ENCODE peak calls at places on chromosomes 11 and 22, in five cellular contexts. One of them, this sample, is unnamed.

GRCh38 chr22:24128631-24129601 is 52.4 kb upstream of the SUSD2 start:
- DNase-seq in globus pallidus: no peak
- DNase-seq in naive thymus-derived CD4-positive, alpha-beta T cell: no peak
- DNase-seq in adipocyte: no peak
- DNase-seq in NCI-H1092: peak
- DNase-seq in this sample: no peak

GRCh38 chr11:74008373-74009229 is at the start of gene UCP3:
- DNase-seq in globus pallidus: no peak
- DNase-seq in naive thymus-derived CD4-positive, alpha-beta T cell: no peak
- DNase-seq in adipocyte: no peak
- DNase-seq in NCI-H1092: no peak
- DNase-seq in this sample: no peak

GRCh38 chr11:35661539-35661938 is 1.0 kb upstream of the TRIM44 start:
- DNase-seq in globus pallidus: no peak
- DNase-seq in naive thymus-derived CD4-positive, alpha-beta T cell: no peak
- DNase-seq in adipocyte: no peak
- DNase-seq in NCI-H1092: no peak
- DNase-seq in this sample: no peak

GRCh38 chr11:124879999-124880611 is 14.9 kb downstream of the ROBO3 start:
- DNase-seq in globus pallidus: no peak
- DNase-seq in naive thymus-derived CD4-positive, alpha-beta T cell: no peak
- DNase-seq in adipocyte: no peak
- DNase-seq in NCI-H1092: no peak
- DNase-seq in this sample: no peak

GRCh38 chr11:128335729-128336128 is 251.6 kb downstream of the ETS1 start:
- DNase-seq in globus pallidus: no peak
- DNase-seq in naive thymus-derived CD4-positive, alpha-beta T cell: no peak
- DNase-seq in adipocyte: no peak
- DNase-seq in NCI-H1092: no peak
- DNase-seq in this sample: no peak

GRCh38 chr22:50502096-50502495 is 5.4 kb downstream of the LMF2 start:
- DNase-seq in globus pallidus: no peak
- DNase-seq in naive thymus-derived CD4-positive, alpha-beta T cell: no peak
- DNase-seq in adipocyte: no peak
- DNase-seq in NCI-H1092: no peak
- DNase-seq in this sample: no peak

GRCh38 chr11:47992959-47993820 is 12.8 kb downstream of the PTPRJ start:
- DNase-seq in globus pallidus: no peak
- DNase-seq in naive thymus-derived CD4-positive, alpha-beta T cell: no peak
- DNase-seq in adipocyte: no peak
- DNase-seq in NCI-H1092: no peak
- DNase-seq in this sample: no peak

GRCh38 chr22:36595968-36596367 is 67.0 kb upstream of the EIF3D start:
- DNase-seq in globus pallidus: no peak
- DNase-seq in naive thymus-derived CD4-positive, alpha-beta T cell: no peak
- DNase-seq in adipocyte: no peak
- DNase-seq in NCI-H1092: no peak
- DNase-seq in this sample: no peak

GRCh38 chr22:33577862-33578411 is 342.3 kb downstream of the LARGE1 start:
- DNase-seq in globus pallidus: no peak
- DNase-seq in naive thymus-derived CD4-positive, alpha-beta T cell: no peak
- DNase-seq in adipocyte: no peak
- DNase-seq in NCI-H1092: no peak
- DNase-seq in this sample: no peak

GRCh38 chr22:43012390-43012789 is 2.6 kb downstream of the PACSIN2 start:
- DNase-seq in globus pallidus: no peak
- DNase-seq in naive thymus-derived CD4-positive, alpha-beta T cell: no peak
- DNase-seq in adipocyte: no peak
- DNase-seq in NCI-H1092: no peak
- DNase-seq in this sample: no peak

GRCh38 chr11:119804698-119805097 is 75.7 kb upstream of the NECTIN1 start:
- DNase-seq in globus pallidus: no peak
- DNase-seq in naive thymus-derived CD4-positive, alpha-beta T cell: no peak
- DNase-seq in adipocyte: no peak
- DNase-seq in NCI-H1092: no peak
- DNase-seq in this sample: no peak

GRCh38 chr22:36457688-36458450 is 23.6 kb downstream of the TXN2 start:
- DNase-seq in globus pallidus: no peak
- DNase-seq in naive thymus-derived CD4-positive, alpha-beta T cell: no peak
- DNase-seq in adipocyte: no peak
- DNase-seq in NCI-H1092: no peak
- DNase-seq in this sample: no peak

GRCh38 chr11:103326070-103326794 is 217.0 kb downstream of the DYNC2H1 start:
- DNase-seq in globus pallidus: peak
- DNase-seq in naive thymus-derived CD4-positive, alpha-beta T cell: peak
- DNase-seq in adipocyte: peak
- DNase-seq in NCI-H1092: peak
- DNase-seq in this sample: peak

GRCh38 chr22:25896098-25896497 is 154.1 kb downstream of the MYO18B start:
- DNase-seq in globus pallidus: no peak
- DNase-seq in naive thymus-derived CD4-positive, alpha-beta T cell: no peak
- DNase-seq in adipocyte: no peak
- DNase-seq in NCI-H1092: peak
- DNase-seq in this sample: no peak

GRCh38 chr11:61004841-61005240 is 33.4 kb downstream of the CD6 start:
- DNase-seq in globus pallidus: no peak
- DNase-seq in naive thymus-derived CD4-positive, alpha-beta T cell: peak
- DNase-seq in adipocyte: no peak
- DNase-seq in NCI-H1092: no peak
- DNase-seq in this sample: no peak

GRCh38 chr22:28023774-28024173 is 104.7 kb upstream of the PITPNB start:
- DNase-seq in globus pallidus: no peak
- DNase-seq in naive thymus-derived CD4-positive, alpha-beta T cell: no peak
- DNase-seq in adipocyte: no peak
- DNase-seq in NCI-H1092: no peak
- DNase-seq in this sample: no peak

GRCh38 chr22:25141994-25142620 is 57.6 kb upstream of the CRYBB3 start:
- DNase-seq in globus pallidus: no peak
- DNase-seq in naive thymus-derived CD4-positive, alpha-beta T cell: no peak
- DNase-seq in adipocyte: no peak
- DNase-seq in NCI-H1092: peak
- DNase-seq in this sample: no peak

GRCh38 chr22:19753090-19753842 is 7.3 kb upstream of the TBX1 start:
- DNase-seq in globus pallidus: no peak
- DNase-seq in naive thymus-derived CD4-positive, alpha-beta T cell: no peak
- DNase-seq in adipocyte: no peak
- DNase-seq in NCI-H1092: no peak
- DNase-seq in this sample: no peak

GRCh38 chr11:125036933-125037332 is 26.2 kb upstream of the SLC37A2 start:
- DNase-seq in globus pallidus: no peak
- DNase-seq in naive thymus-derived CD4-positive, alpha-beta T cell: no peak
- DNase-seq in adipocyte: no peak
- DNase-seq in NCI-H1092: no peak
- DNase-seq in this sample: no peak

GRCh38 chr22:49104434-49104833 is 723.2 kb downstream of the BRD1 start:
- DNase-seq in globus pallidus: no peak
- DNase-seq in naive thymus-derived CD4-positive, alpha-beta T cell: no peak
- DNase-seq in adipocyte: no peak
- DNase-seq in NCI-H1092: no peak
- DNase-seq in this sample: no peak

GRCh38 chr11:126489791-126490190 is 134.3 kb downstream of the ST3GAL4 start:
- DNase-seq in globus pallidus: no peak
- DNase-seq in naive thymus-derived CD4-positive, alpha-beta T cell: no peak
- DNase-seq in adipocyte: no peak
- DNase-seq in NCI-H1092: no peak
- DNase-seq in this sample: no peak

GRCh38 chr11:101127348-101127698 is 2.3 kb downstream of the PGR start:
- DNase-seq in globus pallidus: no peak
- DNase-seq in naive thymus-derived CD4-positive, alpha-beta T cell: no peak
- DNase-seq in adipocyte: peak
- DNase-seq in NCI-H1092: no peak
- DNase-seq in this sample: no peak

GRCh38 chr11:6404341-6405038 is 14.2 kb downstream of the SMPD1 start:
- DNase-seq in globus pallidus: peak
- DNase-seq in naive thymus-derived CD4-positive, alpha-beta T cell: peak
- DNase-seq in adipocyte: peak
- DNase-seq in NCI-H1092: no peak
- DNase-seq in this sample: peak

GRCh38 chr11:61697093-61697492 is 16.9 kb downstream of the DAGLA start:
- DNase-seq in globus pallidus: no peak
- DNase-seq in naive thymus-derived CD4-positive, alpha-beta T cell: no peak
- DNase-seq in adipocyte: no peak
- DNase-seq in NCI-H1092: no peak
- DNase-seq in this sample: no peak

GRCh38 chr22:44572414-44573207 is 74.6 kb upstream of the RTL6 start:
- DNase-seq in globus pallidus: no peak
- DNase-seq in naive thymus-derived CD4-positive, alpha-beta T cell: no peak
- DNase-seq in adipocyte: peak
- DNase-seq in NCI-H1092: no peak
- DNase-seq in this sample: no peak

GRCh38 chr22:19854778-19855503 is at the start of the genes GNB1L and RTL10:
- DNase-seq in globus pallidus: peak
- DNase-seq in naive thymus-derived CD4-positive, alpha-beta T cell: peak
- DNase-seq in adipocyte: peak
- DNase-seq in NCI-H1092: peak
- DNase-seq in this sample: peak

GRCh38 chr11:85941380-85941973 is 86.3 kb downstream of the CCDC83 start:
- DNase-seq in globus pallidus: peak
- DNase-seq in naive thymus-derived CD4-positive, alpha-beta T cell: no peak
- DNase-seq in adipocyte: peak
- DNase-seq in NCI-H1092: no peak
- DNase-seq in this sample: peak

GRCh38 chr11:12421386-12421785 is 44.0 kb downstream of the PARVA start:
- DNase-seq in globus pallidus: no peak
- DNase-seq in naive thymus-derived CD4-positive, alpha-beta T cell: no peak
- DNase-seq in adipocyte: no peak
- DNase-seq in NCI-H1092: no peak
- DNase-seq in this sample: no peak

GRCh38 chr22:17201285-17201945 is 17.8 kb downstream of the ADA2 start:
- DNase-seq in globus pallidus: peak
- DNase-seq in naive thymus-derived CD4-positive, alpha-beta T cell: no peak
- DNase-seq in adipocyte: peak
- DNase-seq in NCI-H1092: no peak
- DNase-seq in this sample: peak

GRCh38 chr11:65121447-65121864 is 478 bp downstream of the FAU start:
- DNase-seq in globus pallidus: no peak
- DNase-seq in naive thymus-derived CD4-positive, alpha-beta T cell: peak
- DNase-seq in adipocyte: peak
- DNase-seq in NCI-H1092: no peak
- DNase-seq in this sample: no peak

GRCh38 chr11:12126352-12127019 is 16.1 kb downstream of the MICAL2 start:
- DNase-seq in globus pallidus: no peak
- DNase-seq in naive thymus-derived CD4-positive, alpha-beta T cell: no peak
- DNase-seq in adipocyte: peak
- DNase-seq in NCI-H1092: no peak
- DNase-seq in this sample: no peak

GRCh38 chr22:31036671-31037550 is 44.2 kb upstream of the SMTN start:
- DNase-seq in globus pallidus: no peak
- DNase-seq in naive thymus-derived CD4-positive, alpha-beta T cell: peak
- DNase-seq in adipocyte: peak
- DNase-seq in NCI-H1092: no peak
- DNase-seq in this sample: no peak

GRCh38 chr11:61890536-61891330 is 612 bp downstream of the FADS3 start:
- DNase-seq in globus pallidus: no peak
- DNase-seq in naive thymus-derived CD4-positive, alpha-beta T cell: peak
- DNase-seq in adipocyte: peak
- DNase-seq in NCI-H1092: peak
- DNase-seq in this sample: peak

GRCh38 chr11:115458877-115459276 is 45.3 kb downstream of the CADM1 start:
- DNase-seq in globus pallidus: peak
- DNase-seq in naive thymus-derived CD4-positive, alpha-beta T cell: no peak
- DNase-seq in adipocyte: no peak
- DNase-seq in NCI-H1092: no peak
- DNase-seq in this sample: peak

GRCh38 chr11:110955797-110956196 is 243.6 kb upstream of the ARHGAP20 start:
- DNase-seq in globus pallidus: no peak
- DNase-seq in naive thymus-derived CD4-positive, alpha-beta T cell: no peak
- DNase-seq in adipocyte: no peak
- DNase-seq in NCI-H1092: no peak
- DNase-seq in this sample: no peak

GRCh38 chr11:99066609-99067008 is 45.9 kb downstream of the CNTN5 start:
- DNase-seq in globus pallidus: no peak
- DNase-seq in naive thymus-derived CD4-positive, alpha-beta T cell: no peak
- DNase-seq in adipocyte: no peak
- DNase-seq in NCI-H1092: no peak
- DNase-seq in this sample: no peak

GRCh38 chr11:612201-612960 is 3.4 kb downstream of the IRF7 start:
- DNase-seq in globus pallidus: no peak
- DNase-seq in naive thymus-derived CD4-positive, alpha-beta T cell: no peak
- DNase-seq in adipocyte: peak
- DNase-seq in NCI-H1092: no peak
- DNase-seq in this sample: no peak

GRCh38 chr11:107591098-107591445 is at the start of gene ELMOD1:
- DNase-seq in globus pallidus: peak
- DNase-seq in naive thymus-derived CD4-positive, alpha-beta T cell: no peak
- DNase-seq in adipocyte: peak
- DNase-seq in NCI-H1092: no peak
- DNase-seq in this sample: peak

GRCh38 chr11:102940714-102941588 is 14.6 kb downstream of the MMP13 start:
- DNase-seq in globus pallidus: peak
- DNase-seq in naive thymus-derived CD4-positive, alpha-beta T cell: peak
- DNase-seq in adipocyte: peak
- DNase-seq in NCI-H1092: peak
- DNase-seq in this sample: peak

This sample was measured in midbrain.